ENCODE peak calls at places on chromosomes 12 and 14, in eight cellular contexts. One of them, this sample, is unnamed.

GRCh38 chr12:108800591-108800990 is 56.8 kb downstream of the SSH1 start:
- DNase-seq in GF-D8: no peak
- DNase-seq in ELR: no peak
- DNase-seq in EL: no peak
- DNase-seq in GDM1: no peak
- DNase-seq in NCI-H1417: peak
- DNase-seq in kidney glomerular epithelial cell: no peak
- DNase-seq in cardiac muscle cell: no peak
- DNase-seq in this sample: no peak

GRCh38 chr12:2163172-2163927 is 110.6 kb downstream of the CACNA1C start:
- DNase-seq in GF-D8: no peak
- DNase-seq in ELR: no peak
- DNase-seq in EL: no peak
- DNase-seq in GDM1: no peak
- DNase-seq in NCI-H1417: no peak
- DNase-seq in kidney glomerular epithelial cell: no peak
- DNase-seq in cardiac muscle cell: peak
- DNase-seq in this sample: no peak

GRCh38 chr12:94152292-94153083 is 4.1 kb downstream of the PLXNC1 start:
- DNase-seq in GF-D8: no peak
- DNase-seq in ELR: no peak
- DNase-seq in EL: no peak
- DNase-seq in GDM1: no peak
- DNase-seq in NCI-H1417: peak
- DNase-seq in kidney glomerular epithelial cell: peak
- DNase-seq in cardiac muscle cell: no peak
- DNase-seq in this sample: no peak

GRCh38 chr14:57461777-57462320 is 31.8 kb downstream of the CCDC198 start:
- DNase-seq in GF-D8: no peak
- DNase-seq in ELR: no peak
- DNase-seq in EL: no peak
- DNase-seq in GDM1: no peak
- DNase-seq in NCI-H1417: no peak
- DNase-seq in kidney glomerular epithelial cell: no peak
- DNase-seq in cardiac muscle cell: no peak
- DNase-seq in this sample: no peak

GRCh38 chr14:104075530-104076151 is 9.9 kb upstream of the ASPG start:
- DNase-seq in GF-D8: no peak
- DNase-seq in ELR: peak
- DNase-seq in EL: no peak
- DNase-seq in GDM1: peak
- DNase-seq in NCI-H1417: peak
- DNase-seq in kidney glomerular epithelial cell: no peak
- DNase-seq in cardiac muscle cell: no peak
- DNase-seq in this sample: no peak

GRCh38 chr12:48183876-48184548 is 568 bp downstream of the CCDC184 start:
- DNase-seq in GF-D8: no peak
- DNase-seq in ELR: no peak
- DNase-seq in EL: no peak
- DNase-seq in GDM1: no peak
- DNase-seq in NCI-H1417: no peak
- DNase-seq in kidney glomerular epithelial cell: no peak
- DNase-seq in cardiac muscle cell: no peak
- DNase-seq in this sample: no peak

GRCh38 chr14:104144911-104145825 is 6.8 kb downstream of the KIF26A start:
- DNase-seq in GF-D8: no peak
- DNase-seq in ELR: no peak
- DNase-seq in EL: no peak
- DNase-seq in GDM1: no peak
- DNase-seq in NCI-H1417: no peak
- DNase-seq in kidney glomerular epithelial cell: no peak
- DNase-seq in cardiac muscle cell: no peak
- DNase-seq in this sample: no peak

GRCh38 chr14:63922696-63923421 is 70.1 kb downstream of the SYNE2 start:
- DNase-seq in GF-D8: no peak
- DNase-seq in ELR: no peak
- DNase-seq in EL: no peak
- DNase-seq in GDM1: no peak
- DNase-seq in NCI-H1417: no peak
- DNase-seq in kidney glomerular epithelial cell: peak
- DNase-seq in cardiac muscle cell: no peak
- DNase-seq in this sample: no peak

GRCh38 chr12:119176267-119177055 is 2.3 kb upstream of the HSPB8 start:
- DNase-seq in GF-D8: no peak
- DNase-seq in ELR: peak
- DNase-seq in EL: peak
- DNase-seq in GDM1: no peak
- DNase-seq in NCI-H1417: peak
- DNase-seq in kidney glomerular epithelial cell: peak
- DNase-seq in cardiac muscle cell: peak
- DNase-seq in this sample: peak

GRCh38 chr12:71439613-71440392 is at the start of gene LGR5:
- DNase-seq in GF-D8: no peak
- DNase-seq in ELR: peak
- DNase-seq in EL: peak
- DNase-seq in GDM1: no peak
- DNase-seq in NCI-H1417: peak
- DNase-seq in kidney glomerular epithelial cell: no peak
- DNase-seq in cardiac muscle cell: peak
- DNase-seq in this sample: peak

GRCh38 chr12:57173089-57173488 is 25.7 kb upstream of the LRP1-AS start:
- DNase-seq in GF-D8: no peak
- DNase-seq in ELR: peak
- DNase-seq in EL: peak
- DNase-seq in GDM1: no peak
- DNase-seq in NCI-H1417: no peak
- DNase-seq in kidney glomerular epithelial cell: no peak
- DNase-seq in cardiac muscle cell: peak
- DNase-seq in this sample: no peak

GRCh38 chr12:65916991-65917676 is 92.9 kb downstream of the HMGA2 start:
- DNase-seq in GF-D8: no peak
- DNase-seq in ELR: no peak
- DNase-seq in EL: no peak
- DNase-seq in GDM1: no peak
- DNase-seq in NCI-H1417: no peak
- DNase-seq in kidney glomerular epithelial cell: no peak
- DNase-seq in cardiac muscle cell: no peak
- DNase-seq in this sample: no peak

GRCh38 chr14:34232790-34233189 is 229.2 kb downstream of the SPTSSA start:
- DNase-seq in GF-D8: no peak
- DNase-seq in ELR: no peak
- DNase-seq in EL: no peak
- DNase-seq in GDM1: no peak
- DNase-seq in NCI-H1417: no peak
- DNase-seq in kidney glomerular epithelial cell: no peak
- DNase-seq in cardiac muscle cell: no peak
- DNase-seq in this sample: no peak

GRCh38 chr14:92465353-92466067 is 48.1 kb upstream of the RIN3 start:
- DNase-seq in GF-D8: no peak
- DNase-seq in ELR: no peak
- DNase-seq in EL: no peak
- DNase-seq in GDM1: no peak
- DNase-seq in NCI-H1417: no peak
- DNase-seq in kidney glomerular epithelial cell: no peak
- DNase-seq in cardiac muscle cell: no peak
- DNase-seq in this sample: no peak

GRCh38 chr14:51625170-51625569 is 26.5 kb upstream of the FRMD6 start:
- DNase-seq in GF-D8: no peak
- DNase-seq in ELR: no peak
- DNase-seq in EL: no peak
- DNase-seq in GDM1: no peak
- DNase-seq in NCI-H1417: no peak
- DNase-seq in kidney glomerular epithelial cell: no peak
- DNase-seq in cardiac muscle cell: no peak
- DNase-seq in this sample: no peak

GRCh38 chr14:50501642-50502041 is 30.7 kb downstream of the MAP4K5 start:
- DNase-seq in GF-D8: no peak
- DNase-seq in ELR: peak
- DNase-seq in EL: peak
- DNase-seq in GDM1: no peak
- DNase-seq in NCI-H1417: no peak
- DNase-seq in kidney glomerular epithelial cell: peak
- DNase-seq in cardiac muscle cell: no peak
- DNase-seq in this sample: no peak

GRCh38 chr12:57842342-57843294 is 3.9 kb downstream of the CTDSP2 start:
- DNase-seq in GF-D8: no peak
- DNase-seq in ELR: peak
- DNase-seq in EL: peak
- DNase-seq in GDM1: no peak
- DNase-seq in NCI-H1417: no peak
- DNase-seq in kidney glomerular epithelial cell: no peak
- DNase-seq in cardiac muscle cell: peak
- DNase-seq in this sample: no peak

GRCh38 chr12:49674318-49674985 is 32.8 kb downstream of the FMNL3 start:
- DNase-seq in GF-D8: no peak
- DNase-seq in ELR: peak
- DNase-seq in EL: peak
- DNase-seq in GDM1: no peak
- DNase-seq in NCI-H1417: peak
- DNase-seq in kidney glomerular epithelial cell: no peak
- DNase-seq in cardiac muscle cell: no peak
- DNase-seq in this sample: no peak

GRCh38 chr14:83969998-83970397 is 1559.9 kb upstream of the FLRT2 start:
- DNase-seq in GF-D8: no peak
- DNase-seq in ELR: no peak
- DNase-seq in EL: no peak
- DNase-seq in GDM1: no peak
- DNase-seq in NCI-H1417: no peak
- DNase-seq in kidney glomerular epithelial cell: no peak
- DNase-seq in cardiac muscle cell: no peak
- DNase-seq in this sample: no peak

GRCh38 chr12:43222796-43223195 is 329.2 kb downstream of the ADAMTS20 start:
- DNase-seq in GF-D8: no peak
- DNase-seq in ELR: no peak
- DNase-seq in EL: no peak
- DNase-seq in GDM1: no peak
- DNase-seq in NCI-H1417: no peak
- DNase-seq in kidney glomerular epithelial cell: no peak
- DNase-seq in cardiac muscle cell: no peak
- DNase-seq in this sample: no peak

GRCh38 chr14:105205718-105206208 is 24.7 kb upstream of the NUDT14 start:
- DNase-seq in GF-D8: no peak
- DNase-seq in ELR: no peak
- DNase-seq in EL: no peak
- DNase-seq in GDM1: no peak
- DNase-seq in NCI-H1417: no peak
- DNase-seq in kidney glomerular epithelial cell: no peak
- DNase-seq in cardiac muscle cell: no peak
- DNase-seq in this sample: peak

GRCh38 chr12:12909228-12909994 is 18.0 kb downstream of the GPRC5A start:
- DNase-seq in GF-D8: no peak
- DNase-seq in ELR: no peak
- DNase-seq in EL: no peak
- DNase-seq in GDM1: no peak
- DNase-seq in NCI-H1417: no peak
- DNase-seq in kidney glomerular epithelial cell: no peak
- DNase-seq in cardiac muscle cell: no peak
- DNase-seq in this sample: no peak

GRCh38 chr14:96741151-96741977 is 55.8 kb upstream of the VRK1 start:
- DNase-seq in GF-D8: no peak
- DNase-seq in ELR: peak
- DNase-seq in EL: peak
- DNase-seq in GDM1: peak
- DNase-seq in NCI-H1417: peak
- DNase-seq in kidney glomerular epithelial cell: peak
- DNase-seq in cardiac muscle cell: peak
- DNase-seq in this sample: peak

GRCh38 chr12:20421338-20421890 is 53.1 kb downstream of the PDE3A start:
- DNase-seq in GF-D8: no peak
- DNase-seq in ELR: no peak
- DNase-seq in EL: no peak
- DNase-seq in GDM1: no peak
- DNase-seq in NCI-H1417: peak
- DNase-seq in kidney glomerular epithelial cell: no peak
- DNase-seq in cardiac muscle cell: peak
- DNase-seq in this sample: no peak

GRCh38 chr12:2376855-2377657 is 324.3 kb downstream of the CACNA1C start:
- DNase-seq in GF-D8: no peak
- DNase-seq in ELR: no peak
- DNase-seq in EL: no peak
- DNase-seq in GDM1: no peak
- DNase-seq in NCI-H1417: no peak
- DNase-seq in kidney glomerular epithelial cell: no peak
- DNase-seq in cardiac muscle cell: no peak
- DNase-seq in this sample: peak

GRCh38 chr12:22289250-22289649 is 45.3 kb downstream of the ST8SIA1 start:
- DNase-seq in GF-D8: no peak
- DNase-seq in ELR: no peak
- DNase-seq in EL: no peak
- DNase-seq in GDM1: no peak
- DNase-seq in NCI-H1417: no peak
- DNase-seq in kidney glomerular epithelial cell: no peak
- DNase-seq in cardiac muscle cell: no peak
- DNase-seq in this sample: no peak